ENCODE peak calls at places on chromosome 4, in five cellular contexts. P is T follicular helper cell; L is stomach; H is CD4-positive, CD25-positive, alpha-beta regulatory T cell; V is iPS-NIHi11. E is an unnamed sample.

GRCh38 chr4:65671402-65671801 is 1.1 kb upstream of the EPHA5 start:
- DNase-seq in P (no peak), L (no peak), H (no peak), V (no peak), E (no peak)

GRCh38 chr4:175671491-175671934 is 140.6 kb downstream of the GPM6A start:
- DNase-seq in P (no peak), L (no peak), H (no peak), V (peak; percentile 61), E (peak; percentile 3)

GRCh38 chr4:137967480-137968190 is 274.5 kb downstream of the SLC7A11 start:
- DNase-seq in P (no peak), L (no peak), H (no peak), V (no peak), E (no peak)

GRCh38 chr4:106414366-106414765 is 45.8 kb upstream of the GIMD1 start:
- DNase-seq in P (no peak), L (no peak), H (no peak), V (no peak), E (no peak)

GRCh38 chr4:41506071-41506470 is 31.9 kb upstream of the LIMCH1 start:
- DNase-seq in P (no peak), L (no peak), H (no peak), V (no peak), E (peak; percentile 18)

GRCh38 chr4:185512516-185512915 is 22.8 kb downstream of the PDLIM3 start:
- DNase-seq in P (no peak), L (no peak), H (no peak), V (no peak), E (no peak)

GRCh38 chr4:119135721-119136121 is at the start of gene MYOZ2:
- DNase-seq in P (no peak), L (no peak), H (no peak), V (no peak), E (peak; percentile 89)

GRCh38 chr4:19806865-19807264 is 444.8 kb upstream of the SLIT2 start:
- DNase-seq in P (no peak), L (no peak), H (no peak), V (no peak), E (no peak)

GRCh38 chr4:3686746-3687145 is 79.4 kb upstream of the ADRA2C start:
- DNase-seq in P (no peak), L (no peak), H (no peak), V (no peak), E (no peak)

GRCh38 chr4:132059227-132059626 is 1089.9 kb upstream of the PCDH10 start:
- DNase-seq in P (no peak), L (no peak), H (no peak), V (no peak), E (no peak)

GRCh38 chr4:56655209-56655626 is 25.9 kb downstream of the HOPX start:
- DNase-seq in P (no peak), L (no peak), H (no peak), V (peak; percentile 64), E (peak; percentile 67)

GRCh38 chr4:57403591-57403990 is 293.4 kb upstream of the IGFBP7 start:
- DNase-seq in P (no peak), L (no peak), H (no peak), V (no peak), E (no peak)

GRCh38 chr4:86626066-86626465 is 32.0 kb downstream of the PTPN13 start:
- DNase-seq in P (no peak), L (no peak), H (no peak), V (no peak), E (no peak)

GRCh38 chr4:142350886-142351285 is 495.2 kb downstream of the INPP4B start:
- DNase-seq in P (no peak), L (no peak), H (no peak), V (no peak), E (peak; percentile 83)

GRCh38 chr4:104073245-104073644 is 353.5 kb upstream of the TACR3 start:
- DNase-seq in P (no peak), L (no peak), H (no peak), V (no peak), E (no peak)

GRCh38 chr4:135598151-135598550 is 1396.6 kb upstream of the PABPC4L start:
- DNase-seq in P (no peak), L (no peak), H (no peak), V (no peak), E (peak; percentile 30)

GRCh38 chr4:77156912-77157858 is at the start of gene CCNG2:
- DNase-seq in P (peak; percentile 79), L (peak; percentile 84), H (peak; percentile 86), V (peak; percentile 78), E (no peak)

E was measured in myocyte.